ENCODE peak calls at places on chromosomes 6 and 20, in four cellular contexts. H is right cardiac atrium; W is fibroblast of mammary gland; T is activated CD4-positive, CD25-positive, alpha-beta regulatory T cell. O is an unnamed sample.

GRCh38 chr6:119079288-119079809 is 885 bp upstream of the FAM184A start:
- DNase-seq in H (no peak), W (peak; percentile 77), T (no peak), O (no peak)

GRCh38 chr6:14811760-14812428 is 434.0 kb upstream of the JARID2 start:
- DNase-seq in H (no peak), W (peak; percentile 81), T (no peak), O (no peak)

GRCh38 chr6:150756170-150756569 is 109.3 kb upstream of the MTHFD1L start:
- DNase-seq in H (no peak), W (no peak), T (no peak), O (no peak)

GRCh38 chr6:169905041-169905807 is 153.8 kb downstream of the ERMARD start:
- DNase-seq in H (peak; percentile 40), W (peak; percentile 74), T (no peak), O (peak; percentile 29)

GRCh38 chr20:4153251-4153650 is 137.9 kb upstream of the RNF24 start:
- DNase-seq in H (no peak), W (no peak), T (no peak), O (peak; percentile 41)

GRCh38 chr6:165848099-165848461 is 185.0 kb upstream of the PDE10A start:
- DNase-seq in H (no peak), W (no peak), T (no peak), O (no peak)

GRCh38 chr6:132270745-132271414 is 130.4 kb downstream of the MOXD1 start:
- DNase-seq in H (no peak), W (no peak), T (no peak), O (no peak)

GRCh38 chr20:63102720-63103375 is 96.1 kb upstream of the BHLHE23 start:
- DNase-seq in H (peak; percentile 64), W (peak; percentile 10), T (peak; percentile 24), O (peak; percentile 81)

GRCh38 chr6:144990768-144991167 is 705.6 kb downstream of the UTRN start:
- DNase-seq in H (no peak), W (no peak), T (no peak), O (no peak)